ENCODE peak calls at places on chromosomes 4 and X, in nine cellular contexts. Z, T, K, F, J, A, W, S and M are unnamed samples. For H3K27me3, the result is how much of the 10 kb centered on the place peaks cover.

GRCh38 chr4:1862055-1862911 is 6.3 kb upstream of the LETM1 start:
- DNase-seq in Z (no peak), T (no peak), K (no peak), F (peak), J (no peak), A (no peak), W (no peak), S (no peak), M (no peak)

GRCh38 chr4:40309250-40309774 is 25.8 kb upstream of the CHRNA9 start:
- DNase-seq in Z (peak), T (peak), K (peak), F (peak), J (peak), A (peak), W (peak), S (peak), M (peak)

GRCh38 chr4:139913398-139913990 is 240.5 kb downstream of the MAML3 start:
- DNase-seq in Z (no peak), T (no peak), K (no peak), F (no peak), J (no peak), A (no peak), W (no peak), S (no peak), M (peak)

GRCh38 chr4:184080674-184081073 is 137.0 kb downstream of the ENPP6 start:
- DNase-seq in Z (no peak), T (no peak), K (no peak), F (no peak), J (no peak), A (no peak), W (no peak), S (no peak), M (no peak)

GRCh38 chr4:40194602-40195161 is 2.1 kb upstream of the RHOH start:
- DNase-seq in Z (no peak), T (peak), K (no peak), F (peak), J (no peak), A (no peak), W (peak), S (no peak), M (peak)

GRCh38 chr4:33090910-33091309 is 2370.7 kb downstream of the PCDH7 start:
- DNase-seq in Z (no peak), T (no peak), K (no peak), F (no peak), J (no peak), A (no peak), W (no peak), S (no peak), M (no peak)

GRCh38 chr4:143140696-143141095 is 44.0 kb upstream of the USP38 start:
- DNase-seq in Z (no peak), T (no peak), K (no peak), F (no peak), J (no peak), A (no peak), W (no peak), S (no peak), M (no peak)

GRCh38 chr4:129358571-129358970 is 262.6 kb downstream of the C4orf33 start:
- DNase-seq in Z (peak), T (no peak), K (no peak), F (no peak), J (no peak), A (no peak), W (peak), S (no peak), M (no peak)

DNA sequence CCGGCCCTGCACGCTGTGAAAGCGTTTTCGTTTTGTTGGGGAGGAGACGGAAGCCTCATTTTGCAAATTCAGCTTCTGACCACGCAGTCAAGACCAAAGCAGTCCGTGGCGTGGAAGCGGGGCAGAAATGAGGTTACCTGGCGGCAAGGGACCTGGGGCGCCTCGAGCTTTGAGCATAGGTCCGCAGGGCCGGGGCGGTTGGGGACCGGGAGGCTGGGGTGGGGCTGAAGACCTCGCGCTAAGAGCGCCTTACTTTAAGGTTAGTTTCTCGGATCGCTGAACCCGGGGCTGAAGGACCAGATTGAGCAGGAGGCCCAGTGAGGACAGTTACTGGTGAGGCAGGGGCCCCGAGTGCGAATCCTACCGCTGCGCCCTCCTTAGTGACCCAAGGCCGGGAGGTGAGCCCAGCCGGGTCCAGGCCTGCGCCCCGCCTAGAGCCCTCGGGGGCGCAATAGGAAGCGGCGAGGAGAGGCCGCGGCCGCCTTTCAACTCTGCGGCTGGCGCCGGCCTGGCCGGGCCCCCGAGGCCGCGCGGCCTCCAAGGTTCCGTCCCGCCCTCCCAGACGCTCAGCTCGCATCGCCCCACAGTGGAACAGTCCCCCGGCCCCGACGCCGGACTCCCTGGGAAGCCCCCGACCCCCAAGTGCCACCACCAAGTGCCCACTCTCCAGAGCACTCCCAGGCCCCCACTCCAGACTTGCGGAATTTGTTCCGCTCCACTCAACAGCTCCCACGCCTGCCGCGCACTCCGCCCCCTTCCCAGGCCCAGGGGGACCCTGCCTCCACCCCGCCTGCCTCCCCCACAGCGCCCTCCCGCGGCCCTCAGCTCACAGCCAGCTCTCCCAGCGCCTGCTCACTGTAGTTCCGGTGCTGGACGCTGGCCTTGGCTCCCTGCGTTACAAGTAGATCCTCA is 7.6 kb downstream of the MSX1 start:
- DNase-seq in Z (no peak), T (no peak), K (peak), F (no peak), J (peak), A (no peak), W (no peak), S (no peak), M (no peak)
- H3K4me3 ChIP-seq in Z (no peak), T (no peak), K (peak), F (no peak), J (peak), A (peak), W (no peak), S (peak), M (no peak)

DNA sequence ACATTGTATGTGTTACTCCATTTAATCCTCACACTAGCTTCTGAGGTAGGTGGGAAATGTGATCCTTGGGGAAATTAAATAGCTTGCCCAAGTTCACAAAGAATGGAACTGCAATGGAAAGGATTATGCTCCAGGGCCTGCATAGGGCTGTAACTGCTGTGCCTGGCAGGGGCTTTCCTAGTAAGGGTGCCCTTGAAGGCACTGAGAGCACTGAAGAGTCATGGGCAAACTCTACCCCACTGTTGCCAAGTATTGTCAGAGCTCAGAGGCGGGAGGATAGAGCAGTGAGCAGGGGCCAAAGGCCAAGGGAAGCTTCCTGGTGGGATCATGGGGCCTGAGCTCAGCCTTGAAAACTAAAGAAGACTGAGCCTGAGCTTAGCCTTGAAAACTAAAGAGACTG is 133.0 kb upstream of the NALF2 start:
- DNase-seq in Z (no peak), T (no peak), K (no peak), F (no peak), J (no peak), A (no peak), W (no peak), S (no peak), M (no peak)
- H3K27me3 ChIP-seq in Z (under half), T (under half), K (under half), F (under half), J (under half), A (under half), W (under half), S (under half), M (under half)

GRCh38 chr4:151014521-151015457 is at the start of gene LRBA:
- DNase-seq in Z (peak), T (peak), K (peak), F (peak), J (peak), A (peak), W (peak), S (peak), M (peak)

GRCh38 chr4:151013944-151014343 is 1.1 kb downstream of the LRBA start:
- DNase-seq in Z (no peak), T (no peak), K (no peak), F (peak), J (no peak), A (no peak), W (no peak), S (no peak), M (peak)

GRCh38 chr4:151012836-151013235 is 2.2 kb downstream of the LRBA start:
- DNase-seq in Z (peak), T (peak), K (no peak), F (no peak), J (no peak), A (no peak), W (no peak), S (no peak), M (peak)

GRCh38 chr4:151012376-151012775 is 2.7 kb downstream of the LRBA start:
- DNase-seq in Z (no peak), T (no peak), K (no peak), F (peak), J (no peak), A (no peak), W (no peak), S (no peak), M (no peak)

DNA sequence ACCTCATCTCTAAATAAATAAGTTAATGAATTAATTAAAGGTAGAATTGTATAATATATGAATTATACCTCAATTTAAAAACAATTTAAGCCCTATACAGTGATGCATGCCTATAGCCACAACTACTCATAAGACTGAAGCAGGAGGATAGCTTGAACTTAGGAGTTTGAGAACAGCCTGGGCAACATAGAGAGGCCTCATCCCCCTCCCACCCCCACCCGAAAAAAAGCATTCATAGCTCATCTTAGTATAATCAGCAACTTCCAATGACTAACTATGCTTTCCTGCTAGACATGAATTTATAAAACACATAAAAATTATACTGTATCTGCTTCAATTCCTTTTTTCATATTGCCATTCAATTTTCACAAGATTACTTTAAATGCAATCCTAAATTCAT is 1.6 kb downstream of the LRBA start:
- DNase-seq in Z (no peak), T (peak), K (no peak), F (peak), J (no peak), A (no peak), W (no peak), S (no peak), M (no peak)
- H3K4me3 ChIP-seq in Z (peak), T (peak), K (peak), F (peak), J (peak), A (peak), W (no peak), S (no peak), M (peak)

GRCh38 chr4:182449960-182450359 is 206.8 kb downstream of the TENM3 start:
- DNase-seq in Z (no peak), T (no peak), K (no peak), F (no peak), J (no peak), A (no peak), W (no peak), S (no peak), M (no peak)
- H3K27me3 ChIP-seq in Z (under half), T (under half), K (under half), F (under half), J (under half), A (under half), W (under half), S (under half), M (under half)

DNA sequence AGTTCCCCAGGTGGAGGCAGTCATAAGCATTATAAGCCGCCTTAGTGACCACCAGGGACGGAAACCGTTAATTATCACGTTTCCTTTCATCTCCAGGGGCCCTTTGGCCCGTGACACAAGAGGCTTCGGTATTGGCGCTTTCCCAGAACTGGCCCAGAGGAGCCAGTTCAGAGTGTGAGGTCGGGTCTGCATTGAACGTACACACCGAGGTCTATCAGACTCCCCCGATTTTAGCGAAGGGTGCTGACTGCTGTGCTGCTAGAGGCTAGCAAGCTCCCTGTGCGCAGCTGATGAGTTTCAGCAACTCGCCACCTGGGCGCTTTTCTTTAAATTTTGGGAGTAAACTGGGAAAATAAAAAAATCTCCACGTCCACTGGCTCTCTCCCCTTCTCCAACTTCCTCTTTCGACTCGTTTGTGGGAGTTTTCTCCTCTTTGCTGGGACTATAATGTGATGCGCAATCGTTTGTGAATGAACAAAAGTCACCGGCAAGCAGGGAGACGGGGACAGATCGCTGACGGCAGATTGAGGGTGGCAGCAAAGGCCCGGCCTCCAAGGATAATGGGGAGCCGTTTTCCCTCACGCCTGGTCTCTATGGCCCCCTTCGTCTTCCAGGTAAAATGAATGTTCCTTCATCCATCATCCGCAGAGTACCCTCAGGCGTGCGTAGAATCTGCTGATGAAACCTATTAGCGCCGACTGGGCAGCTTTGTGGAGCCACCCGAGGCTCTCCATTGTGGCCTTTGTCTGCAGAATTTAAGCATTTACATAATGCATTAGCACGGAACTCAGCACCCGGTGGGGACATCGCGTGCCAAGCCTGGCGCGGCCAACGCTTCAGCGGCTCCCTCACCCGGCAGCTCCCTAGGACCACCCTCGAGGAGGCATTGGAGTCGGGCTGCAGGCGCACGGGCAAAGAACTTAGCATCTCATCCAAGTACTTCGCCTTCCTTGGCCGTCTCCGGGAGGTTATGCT is 1.6 kb upstream of the LRAT start:
- DNase-seq in Z (no peak), T (no peak), K (no peak), F (no peak), J (no peak), A (no peak), W (no peak), S (no peak), M (peak)
- H3K4me3 ChIP-seq in Z (no peak), T (no peak), K (peak), F (no peak), J (no peak), A (peak), W (peak), S (peak), M (no peak)

GRCh38 chrX:49995021-49995731 is 72.8 kb downstream of the CLCN5 start:
- DNase-seq in Z (peak), T (peak), K (no peak), F (no peak), J (no peak), A (no peak), W (peak), S (no peak), M (no peak)

GRCh38 chrX:49995795-49996455 is 73.5 kb downstream of the CLCN5 start:
- DNase-seq in Z (peak), T (no peak), K (no peak), F (no peak), J (no peak), A (no peak), W (no peak), S (no peak), M (no peak)

GRCh38 chrX:49999048-49999447 is 76.7 kb downstream of the CLCN5 start:
- DNase-seq in Z (peak), T (no peak), K (no peak), F (no peak), J (no peak), A (no peak), W (no peak), S (no peak), M (no peak)

GRCh38 chrX:50003927-50004326 is 81.5 kb downstream of the CLCN5 start:
- DNase-seq in Z (no peak), T (no peak), K (no peak), F (no peak), J (no peak), A (no peak), W (no peak), S (no peak), M (no peak)

GRCh38 chrX:50000937-50001542 is 78.6 kb downstream of the CLCN5 start:
- DNase-seq in Z (no peak), T (no peak), K (no peak), F (no peak), J (no peak), A (no peak), W (no peak), S (no peak), M (no peak)
- H3K27me3 ChIP-seq in Z (under half), T (under half), K (under half), F (under half), J (under half), A (under half), W (under half), S (under half), M (under half)

DNA sequence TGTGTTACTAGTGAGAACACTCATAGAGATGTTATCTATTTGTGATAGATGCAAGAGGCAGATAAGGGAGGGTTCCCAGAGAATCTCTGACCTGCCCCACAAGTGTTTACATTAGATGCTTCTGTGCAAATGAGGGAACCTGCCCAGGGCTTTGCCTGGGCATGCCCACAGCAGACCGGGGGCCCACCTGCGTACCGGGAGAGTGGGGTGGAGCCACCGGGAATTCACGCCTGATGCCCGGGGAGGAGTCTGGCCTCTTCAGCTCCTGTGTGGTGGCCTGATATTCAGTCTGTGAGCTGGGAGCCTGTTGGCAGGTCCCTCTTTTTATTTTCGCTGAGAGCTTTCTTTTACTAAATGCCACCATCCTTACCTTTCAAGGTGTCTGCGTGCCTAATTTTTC is 155.7 kb downstream of the SNCA start:
- DNase-seq in Z (peak), T (no peak), K (no peak), F (no peak), J (no peak), A (no peak), W (peak), S (no peak), M (no peak)
- H3K4me3 ChIP-seq in Z (peak), T (no peak), K (no peak), F (no peak), J (no peak), A (peak), W (no peak), S (no peak), M (no peak)

GRCh38 chrX:121592884-121593283 is 545.5 kb downstream of the GLUD2 start:
- DNase-seq in Z (no peak), T (no peak), K (no peak), F (no peak), J (no peak), A (no peak), W (no peak), S (no peak), M (no peak)

GRCh38 chrX:121598356-121598755 is 550.9 kb downstream of the GLUD2 start:
- DNase-seq in Z (peak), T (no peak), K (no peak), F (no peak), J (no peak), A (no peak), W (no peak), S (no peak), M (no peak)
- H3K27me3 ChIP-seq in Z (under half), T (under half), K (under half), F (under half), J (under half), A (under half), W (under half), S (under half), M (under half)

GRCh38 chr4:153481474-153481873 is 15.3 kb downstream of the TMEM131L start:
- DNase-seq in Z (no peak), T (no peak), K (no peak), F (no peak), J (no peak), A (no peak), W (no peak), S (no peak), M (no peak)

GRCh38 chr4:153486281-153487151 is 20.4 kb downstream of the TMEM131L start:
- DNase-seq in Z (peak), T (no peak), K (no peak), F (no peak), J (no peak), A (peak), W (peak), S (no peak), M (no peak)

GRCh38 chr4:153485860-153486259 is 19.7 kb downstream of the TMEM131L start:
- DNase-seq in Z (no peak), T (no peak), K (no peak), F (no peak), J (no peak), A (no peak), W (no peak), S (no peak), M (no peak)

GRCh38 chr4:153485374-153485773 is 19.2 kb downstream of the TMEM131L start:
- DNase-seq in Z (no peak), T (no peak), K (no peak), F (no peak), J (no peak), A (no peak), W (no peak), S (no peak), M (no peak)

GRCh38 chr4:153483432-153484418 is 17.6 kb downstream of the TMEM131L start:
- DNase-seq in Z (no peak), T (no peak), K (no peak), F (no peak), J (no peak), A (no peak), W (no peak), S (no peak), M (peak)
- H3K4me3 ChIP-seq in Z (no peak), T (no peak), K (peak), F (no peak), J (no peak), A (peak), W (no peak), S (peak), M (no peak)